ENCODE peak calls at places on chromosomes 12 and 14, in four cellular contexts. W, F, M and K are unnamed samples.

GRCh38 chr14:53626771-53627170 is 329.9 kb downstream of the BMP4 start:
- DNase-seq in W (no peak), F (no peak), M (no peak), K (no peak)

GRCh38 chr14:21454843-21455550 is 926 bp downstream of the CHD8 start:
- DNase-seq in W (no peak), F (no peak), M (peak; percentile 17), K (no peak)

GRCh38 chr14:62126885-62127478 is 364.8 kb downstream of the SNAPC1 start:
- DNase-seq in W (no peak), F (no peak), M (peak; percentile 44), K (no peak)

GRCh38 chr12:31562594-31563328 is 28.2 kb downstream of the DENND5B start:
- DNase-seq in W (no peak), F (no peak), M (no peak), K (no peak)

GRCh38 chr14:33634631-33635030 is 316.2 kb downstream of the EGLN3 start:
- DNase-seq in W (no peak), F (no peak), M (no peak), K (no peak)

GRCh38 chr12:52186135-52186840 is 5.5 kb downstream of the KRT80 start:
- DNase-seq in W (no peak), F (no peak), M (peak; percentile 79), K (no peak)

GRCh38 chr14:24032727-24033418 is 18.9 kb upstream of the CARMIL3 start:
- DNase-seq in W (no peak), F (no peak), M (no peak), K (no peak)

GRCh38 chr12:126858586-126858985 is 1408.4 kb upstream of the TMEM132C start:
- DNase-seq in W (no peak), F (no peak), M (no peak), K (no peak)

GRCh38 chr14:93049867-93050331 is 65.8 kb downstream of the ITPK1 start:
- DNase-seq in W (no peak), F (no peak), M (no peak), K (no peak)

GRCh38 chr12:19675361-19675760 is 236.1 kb downstream of the AEBP2 start:
- DNase-seq in W (no peak), F (no peak), M (no peak), K (no peak)

GRCh38 chr14:100305446-100306255 is 593 bp downstream of the SLC25A29 start:
- DNase-seq in W (peak; percentile 49), F (peak; percentile 82), M (no peak), K (peak; percentile 22)

GRCh38 chr12:122834229-122834920 is 882 bp upstream of the HIP1R start:
- DNase-seq in W (no peak), F (no peak), M (peak; percentile 78), K (no peak)

GRCh38 chr14:104558231-104559042 is 21.1 kb upstream of the C14orf180 start:
- DNase-seq in W (no peak), F (no peak), M (no peak), K (no peak)

GRCh38 chr12:122980192-122981035 is at the start of gene ARL6IP4:
- DNase-seq in W (peak; percentile 67), F (peak; percentile 84), M (peak; percentile 70), K (peak; percentile 63)

GRCh38 chr12:50059440-50060119 is 2.2 kb downstream of the ASIC1 start:
- DNase-seq in W (no peak), F (peak; percentile 79), M (no peak), K (no peak)

GRCh38 chr14:68137704-68138619 is 318.4 kb downstream of the RAD51B start:
- DNase-seq in W (peak; percentile 32), F (no peak), M (peak; percentile 61), K (no peak)

GRCh38 chr12:12561305-12562015 is 1.2 kb downstream of the DUSP16 start:
- DNase-seq in W (peak; percentile 70), F (peak; percentile 76), M (peak; percentile 68), K (peak; percentile 55)

GRCh38 chr12:52087961-52088820 is 8.7 kb downstream of the SMIM41 start:
- DNase-seq in W (no peak), F (no peak), M (no peak), K (no peak)

GRCh38 chr14:54724772-54725325 is 157.9 kb downstream of the SAMD4A start:
- DNase-seq in W (no peak), F (no peak), M (no peak), K (no peak)